ENCODE peak calls at places on chromosomes 7 and 10, in nine cellular contexts. T, V, W, Y, P, A, E, B and C are unnamed samples.

GRCh38 chr7:112800486-112800885 is 10.3 kb upstream of the TMEM168 start:
- DNase-seq in T (no peak), V (no peak), W (no peak), Y (no peak), P (no peak), A (no peak), E (no peak), B (no peak), C (no peak)

GRCh38 chr7:69285856-69286255 is 312.4 kb upstream of the AUTS2 start:
- DNase-seq in T (no peak), V (no peak), W (no peak), Y (no peak), P (no peak), A (no peak), E (no peak), B (no peak), C (no peak)

GRCh38 chr7:106064836-106065559 is 47.1 kb downstream of the SYPL1 start:
- DNase-seq in T (peak; percentile 88), V (no peak), W (peak; percentile 97), Y (peak; percentile 87), P (peak; percentile 99), A (peak; percentile 92), E (peak; percentile 83), B (peak; percentile 81), C (peak; percentile 88)

GRCh38 chr7:77727936-77728701 is 31.9 kb downstream of the RSBN1L start:
- DNase-seq in T (no peak), V (peak; percentile 12), W (no peak), Y (peak; percentile 10), P (no peak), A (no peak), E (no peak), B (peak; percentile 64), C (peak; percentile 67)

GRCh38 chr10:96664563-96664962 is 55.8 kb downstream of the PIK3AP1 start:
- DNase-seq in T (no peak), V (no peak), W (no peak), Y (no peak), P (no peak), A (no peak), E (no peak), B (no peak), C (no peak)

GRCh38 chr7:42292991-42293521 is 56.0 kb upstream of the GLI3 start:
- DNase-seq in T (peak; percentile 60), V (no peak), W (no peak), Y (no peak), P (peak; percentile 80), A (no peak), E (no peak), B (no peak), C (no peak)

GRCh38 chr10:5136468-5137087 is 42.4 kb downstream of the AKR1C3 start:
- DNase-seq in T (no peak), V (no peak), W (no peak), Y (no peak), P (no peak), A (no peak), E (no peak), B (no peak), C (no peak)

GRCh38 chr7:32259917-32260596 is 189.8 kb upstream of the PDE1C start:
- DNase-seq in T (no peak), V (no peak), W (no peak), Y (no peak), P (no peak), A (no peak), E (no peak), B (no peak), C (no peak)

GRCh38 chr7:126302639-126303038 is 950.1 kb downstream of the GRM8 start:
- DNase-seq in T (no peak), V (no peak), W (no peak), Y (no peak), P (no peak), A (no peak), E (no peak), B (no peak), C (no peak)

GRCh38 chr10:46229144-46229563 is 57.6 kb upstream of the ANTXRL start:
- DNase-seq in T (peak; percentile 13), V (peak; percentile 47), W (peak; percentile 49), Y (peak; percentile 54), P (no peak), A (peak; percentile 8), E (no peak), B (peak; percentile 43), C (peak; percentile 5)

GRCh38 chr10:61663466-61663865 is 737 bp downstream of the CABCOCO1 start:
- DNase-seq in T (no peak), V (no peak), W (no peak), Y (no peak), P (no peak), A (no peak), E (no peak), B (no peak), C (peak; percentile 20)

GRCh38 chr7:104807676-104808075 is 206.3 kb upstream of the KMT2E start:
- DNase-seq in T (no peak), V (no peak), W (no peak), Y (no peak), P (no peak), A (no peak), E (no peak), B (no peak), C (no peak)

GRCh38 chr10:44030681-44031080 is 354.2 kb downstream of the CXCL12 start:
- DNase-seq in T (no peak), V (no peak), W (no peak), Y (no peak), P (no peak), A (no peak), E (no peak), B (no peak), C (no peak)

GRCh38 chr7:55250313-55250712 is 114.8 kb upstream of the LANCL2 start:
- DNase-seq in T (peak; percentile 39), V (no peak), W (peak; percentile 61), Y (peak; percentile 51), P (no peak), A (no peak), E (no peak), B (peak; percentile 46), C (peak; percentile 27)

GRCh38 chr10:113397031-113397430 is 155.8 kb upstream of the HABP2 start:
- DNase-seq in T (peak; percentile 63), V (no peak), W (no peak), Y (peak; percentile 6), P (no peak), A (no peak), E (no peak), B (no peak), C (no peak)

DNA sequence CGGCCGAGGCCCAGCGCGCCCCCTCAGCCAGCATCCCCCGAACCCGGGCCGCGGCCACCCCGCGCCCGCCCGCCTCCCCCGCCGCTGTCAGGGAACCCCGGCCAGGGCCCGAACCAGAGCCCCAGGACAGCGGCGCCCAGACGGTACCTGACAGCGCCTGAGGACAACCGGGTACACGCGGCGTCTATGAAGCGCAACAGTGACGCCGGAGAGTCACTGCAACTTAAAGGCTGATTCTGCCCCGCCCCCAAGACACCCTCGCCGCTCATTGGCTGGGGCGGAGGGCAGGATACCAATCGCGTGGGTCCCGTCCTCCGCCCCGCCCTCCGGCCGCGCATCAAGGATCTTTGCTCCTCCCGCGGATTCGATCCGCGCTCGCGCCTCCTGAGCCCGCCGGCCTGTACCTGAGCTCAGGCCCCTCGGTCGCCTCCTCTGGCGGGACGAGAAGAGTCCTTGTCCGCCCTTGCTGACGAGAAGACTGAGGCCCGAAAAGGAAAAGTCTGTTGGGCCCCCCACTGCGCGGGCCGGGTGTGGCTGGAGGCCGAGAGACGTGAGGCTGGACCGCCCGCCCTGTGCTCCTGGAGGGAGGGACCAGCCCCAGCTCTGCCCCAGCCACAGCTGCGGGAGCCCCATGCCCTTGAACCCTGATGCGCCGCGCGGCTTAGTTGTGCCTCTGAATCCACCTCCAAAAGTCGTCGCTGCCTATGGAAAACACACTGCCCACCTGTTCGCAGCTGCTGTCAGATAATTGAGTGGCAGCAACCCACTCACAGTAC is at the start of gene OAT:
- DNase-seq in T (peak; percentile 97), V (peak; percentile 95), W (peak; percentile 97), Y (peak; percentile 98), P (peak; percentile 95), A (peak; percentile 96), E (peak; percentile 89), B (peak; percentile 97), C (peak; percentile 96)
- H3K4me3 ChIP-seq in T (peak within 1 kb of the TSS; percentile 81), V (peak within 1 kb of the TSS; percentile 95), W (peak within 1 kb of the TSS; percentile 94), Y (peak within 1 kb of the TSS; percentile 92), P (peak within 1 kb of the TSS; percentile 64), A (peak within 1 kb of the TSS; percentile 54), E (peak within 1 kb of the TSS; percentile 93), B (peak within 1 kb of the TSS; percentile 69), C (peak within 1 kb of the TSS; percentile 75)

GRCh38 chr10:63627376-63627775 is 106.2 kb downstream of the REEP3 start:
- DNase-seq in T (no peak), V (no peak), W (no peak), Y (no peak), P (no peak), A (no peak), E (no peak), B (no peak), C (no peak)

GRCh38 chr10:63629363-63630084 is 108.3 kb downstream of the REEP3 start:
- DNase-seq in T (peak; percentile 94), V (peak; percentile 88), W (no peak), Y (peak; percentile 97), P (peak; percentile 97), A (peak; percentile 99), E (peak; percentile 90), B (peak; percentile 95), C (peak; percentile 98)

GRCh38 chr10:63628526-63629362 is 107.5 kb downstream of the REEP3 start:
- DNase-seq in T (peak; percentile 60), V (peak; percentile 55), W (no peak), Y (peak; percentile 78), P (peak; percentile 43), A (peak; percentile 70), E (peak; percentile 18), B (peak; percentile 81), C (peak; percentile 91)

GRCh38 chr10:63630085-63630927 is 109.1 kb downstream of the REEP3 start:
- DNase-seq in T (peak; percentile 91), V (peak; percentile 73), W (no peak), Y (peak; percentile 95), P (peak; percentile 87), A (peak; percentile 96), E (peak; percentile 66), B (peak; percentile 95), C (peak; percentile 80)

GRCh38 chr10:63627881-63628296 is 106.7 kb downstream of the REEP3 start:
- DNase-seq in T (no peak), V (no peak), W (no peak), Y (no peak), P (no peak), A (no peak), E (no peak), B (no peak), C (peak; percentile 46)
- H3K27me3 ChIP-seq in T (no peaks in the 10 kb centered on the region), V (no peaks in the 10 kb centered on the region), W (no peaks in the 10 kb centered on the region), Y (no peaks in the 10 kb centered on the region), P (no peaks in the 10 kb centered on the region), A (no peaks in the 10 kb centered on the region), E (no peaks in the 10 kb centered on the region), B (no peaks in the 10 kb centered on the region), C (no peaks in the 10 kb centered on the region)

DNA sequence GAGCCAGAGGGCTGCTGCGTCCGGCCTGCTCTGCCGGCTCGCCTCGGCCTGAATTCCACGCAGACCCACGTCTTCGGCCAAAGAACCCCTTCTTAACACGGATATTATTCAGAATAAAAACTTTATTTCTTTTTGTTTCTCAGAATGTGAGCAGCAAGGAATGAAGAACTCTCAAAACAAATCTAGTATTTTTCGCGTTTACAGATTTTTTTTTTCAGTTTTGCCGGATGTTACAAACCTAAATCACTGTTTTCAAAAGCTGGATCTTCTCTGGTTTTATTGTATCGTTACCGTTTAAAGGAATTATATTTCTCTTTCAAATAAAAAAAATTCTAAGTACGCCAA is 4.4 kb upstream of the HOXA2 start:
- DNase-seq in T (no peak), V (no peak), W (no peak), Y (no peak), P (no peak), A (no peak), E (no peak), B (no peak), C (no peak)
- H3K4me3 ChIP-seq in T (peak overlapping the region; percentile 42), V (no peak overlapping the region), W (peak overlapping the region; percentile 1), Y (no peak overlapping the region), P (peak overlapping the region; percentile 52), A (no peak overlapping the region), E (peak overlapping the region; percentile 99), B (no peak overlapping the region), C (peak overlapping the region; percentile 6)

GRCh38 chr10:120719333-120719732 is 131.8 kb upstream of the WDR11 start:
- DNase-seq in T (no peak), V (no peak), W (no peak), Y (no peak), P (no peak), A (no peak), E (no peak), B (no peak), C (no peak)
- H3K27me3 ChIP-seq in T (no peaks in the 10 kb centered on the region), V (peaks cover 4% of the 10 kb centered on the region), W (no peaks in the 10 kb centered on the region), Y (no peaks in the 10 kb centered on the region), P (peaks cover 5% of the 10 kb centered on the region), A (no peaks in the 10 kb centered on the region), E (no peaks in the 10 kb centered on the region), B (no peaks in the 10 kb centered on the region), C (no peaks in the 10 kb centered on the region)